ENCODE peak calls at places on chromosome 13, in eight cellular contexts. J is CD8-positive, alpha-beta T cell; C is adrenal gland; D is OCI-LY7; Y is GM06990; L is WERI-Rb-1; H is retinal pigment epithelial cell; A is ovary. P is an unnamed sample.

GRCh38 chr13:25149670-25150069 is 22.4 kb downstream of the AMER2 start:
- DNase-seq in J (no peak), C (no peak), D (no peak), Y (no peak), L (no peak), H (no peak), A (no peak), P (no peak)

GRCh38 chr13:32905864-32906180 is 110.4 kb upstream of the KL start:
- DNase-seq in J (no peak), C (peak; percentile 55), D (no peak), Y (no peak), L (no peak), H (no peak), A (peak; percentile 41), P (no peak)

GRCh38 chr13:63075126-63075525 is 1659.5 kb upstream of the PCDH20 start:
- DNase-seq in J (no peak), C (no peak), D (no peak), Y (no peak), L (no peak), H (no peak), A (no peak), P (no peak)

GRCh38 chr13:20142019-20142926 is 18.6 kb downstream of the GJA3 start:
- DNase-seq in J (no peak), C (no peak), D (no peak), Y (no peak), L (no peak), H (no peak), A (no peak), P (no peak)

GRCh38 chr13:30881931-30882899 is 23.9 kb upstream of the MEDAG start:
- DNase-seq in J (no peak), C (no peak), D (no peak), Y (no peak), L (no peak), H (no peak), A (no peak), P (no peak)

GRCh38 chr13:110187501-110188161 is 119.3 kb downstream of the COL4A1 start:
- DNase-seq in J (no peak), C (peak; percentile 88), D (no peak), Y (no peak), L (no peak), H (peak; percentile 25), A (no peak), P (no peak)

GRCh38 chr13:32695602-32696250 is 109.5 kb downstream of the PDS5B start:
- DNase-seq in J (no peak), C (no peak), D (no peak), Y (no peak), L (no peak), H (no peak), A (no peak), P (no peak)

GRCh38 chr13:51590966-51591627 is 6.8 kb downstream of the WDFY2 start:
- DNase-seq in J (no peak), C (peak; percentile 83), D (no peak), Y (no peak), L (peak; percentile 8), H (no peak), A (no peak), P (no peak)

GRCh38 chr13:25990801-25991200 is 61.0 kb downstream of the SHISA2 start:
- DNase-seq in J (no peak), C (no peak), D (no peak), Y (no peak), L (no peak), H (no peak), A (no peak), P (no peak)

GRCh38 chr13:70107498-70108271 is at the start of gene ATXN8OS:
- DNase-seq in J (no peak), C (no peak), D (no peak), Y (no peak), L (peak; percentile 10), H (no peak), A (no peak), P (no peak)

GRCh38 chr13:40672310-40673060 is 6.0 kb upstream of the FOXO1 start:
- DNase-seq in J (no peak), C (no peak), D (no peak), Y (no peak), L (no peak), H (no peak), A (no peak), P (no peak)

GRCh38 chr13:44364601-44365000 is 9.0 kb upstream of the SERP2 start:
- DNase-seq in J (no peak), C (no peak), D (no peak), Y (no peak), L (no peak), H (no peak), A (no peak), P (no peak)

GRCh38 chr13:101845501-101846012 is 393.1 kb downstream of the ITGBL1 start:
- DNase-seq in J (no peak), C (no peak), D (no peak), Y (no peak), L (no peak), H (no peak), A (no peak), P (no peak)

GRCh38 chr13:36630181-36630806 is 43.5 kb upstream of the SERTM1 start:
- DNase-seq in J (no peak), C (no peak), D (no peak), Y (no peak), L (no peak), H (no peak), A (no peak), P (no peak)

GRCh38 chr13:31209172-31209818 is 9.5 kb downstream of the B3GLCT start:
- DNase-seq in J (peak; percentile 30), C (peak; percentile 69), D (no peak), Y (no peak), L (peak; percentile 90), H (peak; percentile 82), A (peak; percentile 53), P (no peak)

GRCh38 chr13:76792680-76793334 is 93.4 kb downstream of the KCTD12 start:
- DNase-seq in J (no peak), C (no peak), D (no peak), Y (no peak), L (no peak), H (no peak), A (no peak), P (no peak)

DNA sequence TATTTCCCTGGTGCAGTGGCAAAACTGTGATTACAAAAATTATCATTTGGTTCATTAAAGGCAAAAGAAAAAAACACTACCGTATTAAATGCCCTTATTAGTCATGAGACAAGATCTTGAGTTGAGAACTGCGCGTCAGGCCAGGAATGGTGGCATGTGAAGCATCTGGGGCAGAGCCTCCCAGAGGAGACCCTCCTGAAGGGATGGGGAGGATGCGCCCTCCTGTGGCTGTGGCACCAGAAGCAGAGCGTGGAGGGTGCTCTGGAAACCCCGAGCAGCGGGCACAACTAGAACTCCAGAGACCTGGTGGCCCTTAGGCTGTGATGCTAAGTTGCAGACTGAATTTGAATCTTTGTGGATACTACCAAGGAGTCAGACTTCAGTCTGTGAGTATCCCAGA is 11.5 kb downstream of the CUL4A start:
- DNase-seq in J (peak; percentile 29), C (no peak), D (no peak), Y (no peak), L (no peak), H (no peak), A (no peak), P (no peak)
- TF ChIP-seq CTCF in J (no peak), C (no peak), D (no peak), Y (peak; percentile 22), L (peak; percentile 59), H (peak; percentile 41), A (no peak), P (no peak)

GRCh38 chr13:99992376-99992775 is 10.8 kb downstream of the ZIC2 start:
- DNase-seq in J (no peak), C (no peak), D (no peak), Y (no peak), L (no peak), H (no peak), A (no peak), P (no peak)

GRCh38 chr13:99992912-99993311 is 11.3 kb downstream of the ZIC2 start:
- DNase-seq in J (no peak), C (no peak), D (no peak), Y (no peak), L (no peak), H (no peak), A (no peak), P (no peak)

GRCh38 chr13:99991013-99991805 is 9.6 kb downstream of the ZIC2 start:
- DNase-seq in J (no peak), C (no peak), D (no peak), Y (no peak), L (no peak), H (no peak), A (no peak), P (no peak)

GRCh38 chr13:99990045-99990977 is 8.7 kb downstream of the ZIC2 start:
- DNase-seq in J (no peak), C (no peak), D (no peak), Y (no peak), L (no peak), H (no peak), A (no peak), P (no peak)

GRCh38 chr13:99991806-99992242 is 10.2 kb downstream of the ZIC2 start:
- DNase-seq in J (no peak), C (no peak), D (no peak), Y (no peak), L (no peak), H (no peak), A (no peak), P (no peak)
- H3K4me3 ChIP-seq in J (no peak overlapping the region), C (no peak overlapping the region), D (no peak overlapping the region), Y (no peak overlapping the region), L (no peak overlapping the region), H (no peak overlapping the region), A (no peak overlapping the region), P (no peak overlapping the region)

DNA sequence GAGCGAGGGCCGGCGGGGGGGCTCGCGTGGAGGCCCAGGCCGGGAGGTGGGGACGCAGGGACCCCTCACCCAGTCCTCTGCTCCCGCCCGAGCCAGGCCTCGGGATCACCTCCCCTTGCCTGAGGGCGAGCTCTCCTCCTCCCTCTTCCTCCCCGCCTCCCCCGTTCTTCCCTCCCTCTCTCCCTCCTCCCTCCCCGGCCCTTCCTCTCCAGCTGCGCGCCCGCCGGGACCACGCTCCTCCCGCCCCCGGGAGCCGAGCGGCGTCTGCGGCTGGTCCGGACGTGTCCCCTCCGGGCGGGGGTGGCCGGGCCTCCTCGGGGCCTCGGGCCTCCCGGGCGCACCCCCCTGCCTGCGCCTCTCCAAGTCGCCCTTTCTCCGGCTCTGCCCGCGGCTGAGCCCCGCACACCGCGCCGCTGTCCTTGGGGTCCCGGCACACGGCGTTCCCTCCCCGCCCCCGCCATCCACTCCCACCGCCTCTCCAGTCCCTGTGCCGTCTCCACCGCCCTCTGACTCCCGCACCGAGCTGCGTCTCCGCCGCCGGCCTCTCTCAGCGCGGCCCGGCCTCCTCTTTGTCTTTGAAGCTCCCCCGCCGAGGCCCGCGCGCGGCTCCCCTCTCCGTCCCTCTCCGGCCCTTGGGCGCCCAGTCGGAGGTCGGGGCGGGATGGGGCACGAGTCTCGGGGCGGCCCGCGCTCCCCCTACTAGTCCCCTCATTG is 5.7 kb downstream of the SOX1 start:
- DNase-seq in J (no peak), C (no peak), D (no peak), Y (no peak), L (peak; percentile 7), H (no peak), A (no peak), P (no peak)
- TF ChIP-seq CTCF in J (no peak), C (no peak), D (no peak), Y (no peak), L (no peak), H (no peak), A (no peak), P (no peak)

DNA sequence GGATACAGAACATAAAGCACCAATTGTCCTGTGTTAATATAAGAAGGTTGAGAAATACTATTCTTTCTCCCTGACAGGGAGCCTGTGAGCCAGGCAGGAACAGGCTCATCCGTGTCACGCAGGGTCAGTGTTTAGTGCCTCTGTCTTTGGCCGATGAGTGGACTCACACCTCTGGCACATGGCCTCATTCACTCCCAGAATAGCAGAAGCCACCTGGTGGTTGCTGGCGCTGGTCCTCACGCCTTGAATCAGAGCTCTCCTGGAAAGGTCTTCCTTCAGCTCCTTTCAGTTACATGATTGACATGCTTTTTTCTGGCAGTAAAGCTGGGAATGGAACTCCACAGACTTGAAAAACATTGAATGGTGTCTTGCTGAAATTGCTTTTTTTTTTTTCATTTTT is 28.1 kb upstream of the SIAH3 start:
- DNase-seq in J (no peak), C (peak; percentile 78), D (peak; percentile 1), Y (no peak), L (peak; percentile 77), H (no peak), A (no peak), P (no peak)
- H3K4me3 ChIP-seq in J (no peak overlapping the region), C (no peak overlapping the region), D (no peak overlapping the region), Y (no peak overlapping the region), L (no peak overlapping the region), H (no peak overlapping the region), A (no peak overlapping the region), P (no peak overlapping the region)

P was measured in esophagus squamous epithelium.